ENCODE peak calls at places on chromosomes 1 and 21, in six cellular contexts. O is upper lobe of right lung, T is lower lobe of right lung, I is tibial nerve, X is small intestine, V is thoracic aorta. Y is an unnamed sample. For H3K4me1, the result is how much of the 10 kb centered on the place peaks cover.

GRCh38 chr1:160550572-160551034 is 27.5 kb upstream of the SLAMF6 start:
- DNase-seq in O (peak), X (peak), T (peak), V (no peak), I (no peak), Y (no peak)

GRCh38 chr1:92473781-92474495 is 12.8 kb downstream of the GFI1 start:
- DNase-seq in T (no peak), I (no peak), O (no peak), X (no peak), V (no peak), Y (no peak)

GRCh38 chr1:24553931-24554330 is 2.0 kb upstream of the NCMAP start:
- DNase-seq in I (no peak), V (no peak), O (peak), T (no peak), X (no peak), Y (no peak)

GRCh38 chr21:39048064-39048463 is 135.2 kb downstream of the PSMG1 start:
- DNase-seq in X (peak), T (peak), O (no peak), V (no peak), I (no peak), Y (no peak)

GRCh38 chr1:22855668-22856606 is 116.7 kb downstream of the LACTBL1 start:
- DNase-seq in T (no peak), X (no peak), V (no peak), I (no peak), O (no peak), Y (no peak)

GRCh38 chr1:114345930-114346479 is 165.0 kb downstream of the TRIM33 start:
- DNase-seq in O (no peak), I (no peak), X (no peak), T (no peak), V (no peak), Y (no peak)

GRCh38 chr21:36134820-36135390 is at the start of gene CBR3:
- DNase-seq in I (peak), T (peak), X (peak), O (peak), V (no peak), Y (peak)

GRCh38 chr1:155646307-155646706 is 36.3 kb downstream of the MSTO1 start:
- DNase-seq in T (no peak), V (no peak), X (no peak), I (peak), O (no peak), Y (no peak)

GRCh38 chr21:38985423-38986378 is 180.0 kb downstream of the ETS2 start:
- DNase-seq in T (peak), I (peak), O (peak), X (no peak), V (peak), Y (peak)

GRCh38 chr1:230215049-230215448 is 148.0 kb downstream of the GALNT2 start:
- DNase-seq in O (no peak), I (peak), T (no peak), V (peak), X (peak), Y (peak)

GRCh38 chr1:241808265-241808664 is 39.7 kb upstream of the EXO1 start:
- DNase-seq in I (no peak), O (no peak), T (no peak), X (no peak), V (no peak), Y (no peak)

GRCh38 chr1:241639653-241640148 is 468 bp downstream of the CHML start:
- DNase-seq in X (peak), I (no peak), T (peak), O (peak), V (no peak), Y (no peak)

GRCh38 chr1:6126521-6127067 is 53.5 kb downstream of the CHD5 start:
- DNase-seq in T (peak), O (peak), V (no peak), X (peak), I (no peak), Y (no peak)

GRCh38 chr1:223727541-223727940 is 15.2 kb downstream of the CAPN2 start:
- DNase-seq in V (no peak), O (no peak), I (no peak), X (no peak), T (no peak), Y (no peak)

GRCh38 chr1:226804907-226805759 is 65.3 kb upstream of the PSEN2 start:
- DNase-seq in O (no peak), X (no peak), T (no peak), V (no peak), I (no peak), Y (no peak)

GRCh38 chr1:91511386-91511785 is 10.7 kb downstream of the CDC7 start:
- DNase-seq in O (no peak), T (no peak), V (no peak), I (no peak), X (peak), Y (no peak)

GRCh38 chr1:39896909-39897685 is 4.6 kb downstream of the MYCL start:
- DNase-seq in O (no peak), X (no peak), V (no peak), I (no peak), T (no peak), Y (no peak)

GRCh38 chr21:38831526-38832467 is 26.1 kb downstream of the ETS2 start:
- DNase-seq in X (peak), I (peak), V (peak), T (peak), O (no peak), Y (peak)

GRCh38 chr1:8639165-8639564 is 178.3 kb downstream of the RERE start:
- DNase-seq in I (no peak), V (no peak), O (no peak), T (no peak), X (no peak), Y (no peak)

GRCh38 chr1:99992044-99992722 is 22.4 kb downstream of the SLC35A3 start:
- DNase-seq in T (no peak), O (no peak), V (no peak), X (no peak), I (no peak), Y (no peak)

GRCh38 chr1:40711465-40712404 is 20.2 kb downstream of the NFYC start:
- DNase-seq in I (no peak), T (no peak), X (peak), V (no peak), O (no peak), Y (no peak)

GRCh38 chr1:100267284-100267683 is 1.3 kb downstream of the RTCA start:
- DNase-seq in T (no peak), O (no peak), V (no peak), X (peak), I (no peak), Y (no peak)

GRCh38 chr1:24536391-24536840 is 19.5 kb upstream of the NCMAP start:
- DNase-seq in V (no peak), T (no peak), I (no peak), O (no peak), X (peak), Y (peak)

GRCh38 chr1:41730806-41731205 is 187.9 kb downstream of the HIVEP3 start:
- DNase-seq in V (no peak), T (no peak), X (no peak), I (no peak), O (no peak), Y (no peak)

GRCh38 chr1:41727749-41728115 is 191.0 kb downstream of the HIVEP3 start:
- DNase-seq in T (no peak), I (no peak), X (no peak), V (no peak), O (no peak), Y (no peak)

GRCh38 chr1:41726899-41727748 is 191.6 kb downstream of the HIVEP3 start:
- DNase-seq in V (no peak), I (peak), X (no peak), T (peak), O (peak), Y (peak)

GRCh38 chr1:41731631-41732030 is 187.1 kb downstream of the HIVEP3 start:
- DNase-seq in O (no peak), I (no peak), X (no peak), V (no peak), T (no peak), Y (no peak)

DNA sequence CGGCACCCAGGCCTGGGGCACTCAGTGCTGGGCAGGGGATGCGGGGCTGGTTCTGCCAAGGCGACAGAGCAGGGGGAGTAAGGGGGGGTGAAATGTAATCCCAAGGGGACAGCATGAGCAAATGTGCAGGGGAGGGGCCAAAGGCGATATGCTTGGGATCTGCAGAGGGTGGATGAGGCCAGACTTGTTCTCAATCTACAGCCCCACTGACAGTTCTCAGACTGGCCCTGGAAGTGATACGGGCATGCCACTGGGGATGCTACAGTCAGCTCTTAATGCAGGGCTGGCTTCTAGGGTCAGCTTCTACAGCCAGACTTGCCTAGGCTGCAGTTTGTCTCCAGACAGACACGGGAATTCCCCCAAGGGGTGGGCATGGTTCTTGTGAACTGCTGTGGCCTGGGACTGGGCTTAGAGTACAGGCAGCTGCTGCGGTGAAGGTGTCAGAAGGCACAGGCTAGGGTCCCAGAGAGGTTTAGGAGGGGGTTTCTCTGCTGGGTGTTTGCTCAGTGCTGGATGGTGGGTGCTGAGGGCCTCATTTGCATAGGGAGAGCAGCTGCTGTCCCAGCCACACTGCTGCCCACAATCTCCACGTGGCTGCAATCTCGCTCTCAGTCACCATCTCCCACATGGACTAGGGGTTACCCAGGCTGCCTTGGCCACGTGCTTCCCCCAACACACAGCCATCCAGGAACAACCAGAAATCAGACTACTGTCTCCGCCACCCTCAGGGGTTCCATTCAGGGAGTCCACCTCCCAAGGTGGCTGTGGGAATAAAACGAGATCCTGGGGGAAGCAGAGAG is 190.1 kb downstream of the HIVEP3 start:
- DNase-seq in X (no peak), V (no peak), T (no peak), I (no peak), O (peak), Y (no peak)
- H3K4me1 ChIP-seq in X (under half), V (under half), T (half or more), I (under half), O (half or more), Y (under half)

DNA sequence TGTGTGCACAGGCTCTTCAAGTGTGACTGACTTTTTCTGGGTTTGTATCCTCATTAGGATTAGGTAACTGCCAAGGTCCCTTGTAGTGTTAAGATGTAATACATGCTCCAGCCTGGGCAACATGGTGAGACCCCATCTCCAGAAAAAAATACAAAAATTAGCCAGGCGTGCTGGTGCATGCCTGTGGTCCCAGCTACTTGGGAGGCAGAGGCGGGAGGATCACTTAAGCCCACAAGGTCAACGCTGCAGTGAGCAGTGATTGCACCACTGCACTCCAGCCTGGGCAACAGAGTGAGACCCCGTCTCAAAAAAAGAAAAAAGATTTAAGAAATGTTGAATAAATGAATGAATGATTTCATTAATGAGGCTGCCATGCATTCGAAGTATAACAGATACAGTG is 15.1 kb downstream of the ZBTB17 start:
- DNase-seq in X (no peak), O (no peak), I (no peak), V (no peak), T (no peak), Y (no peak)
- H3K4me1 ChIP-seq in X (under half), O (under half), I (under half), V (half or more), T (half or more), Y (under half)

DNA sequence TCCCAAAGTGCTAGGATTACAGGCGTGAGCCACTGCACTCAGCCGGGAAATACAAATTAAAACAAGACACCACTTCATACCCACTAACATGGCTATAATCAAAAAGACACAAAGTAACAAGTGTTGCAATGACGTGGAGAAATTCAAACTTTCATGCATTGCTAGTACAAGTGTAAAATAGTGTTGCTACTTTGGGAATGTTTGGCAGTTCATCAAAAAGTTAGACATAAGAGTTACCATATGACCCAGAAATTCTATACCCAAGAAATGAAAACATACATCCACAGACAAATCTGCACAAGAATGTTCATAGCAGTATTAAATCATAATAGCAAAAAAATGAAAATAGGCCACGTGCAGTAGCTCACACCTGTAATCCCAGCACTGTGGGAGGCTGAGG is 16.4 kb downstream of the FOXJ3 start:
- DNase-seq in T (no peak), V (no peak), X (no peak), I (no peak), O (no peak), Y (no peak)
- H3K4me1 ChIP-seq in T (half or more), V (half or more), X (under half), I (half or more), O (under half), Y (half or more)

DNA sequence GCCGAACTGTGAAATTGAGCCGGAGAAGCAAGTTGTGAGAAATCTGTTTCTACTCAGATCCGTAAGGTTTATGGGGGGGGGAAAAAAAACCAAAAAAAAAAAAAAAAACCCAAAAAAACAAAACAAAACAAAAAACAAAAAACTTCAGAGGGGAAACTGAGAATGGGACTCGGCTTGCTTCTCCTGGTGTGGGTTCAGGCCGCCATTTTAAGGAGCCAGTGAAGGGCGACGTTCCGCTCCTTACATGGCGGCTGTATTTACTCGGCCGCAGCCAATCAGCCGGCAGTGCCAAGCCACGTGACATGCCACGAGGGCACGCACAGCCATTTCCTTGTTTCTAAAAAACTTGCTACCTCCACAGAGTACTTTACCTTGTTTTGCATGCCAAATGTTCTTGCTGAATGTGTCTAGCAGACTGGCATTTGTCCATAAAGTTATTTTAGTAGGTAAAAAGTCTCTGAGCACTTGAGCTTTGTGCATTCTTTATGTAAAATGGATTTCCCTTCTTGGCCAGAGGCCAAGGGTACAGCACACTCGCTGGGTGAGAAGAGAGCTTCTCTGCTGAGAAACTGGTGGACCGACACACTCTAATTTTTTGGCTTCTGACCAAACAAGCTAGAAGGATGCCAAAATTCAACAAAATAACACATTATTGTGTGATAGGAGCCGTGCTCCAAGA is 101.8 kb downstream of the NFIA start:
- DNase-seq in O (peak), V (peak), I (peak), X (peak), T (peak), Y (peak)
- H3K4me1 ChIP-seq in O (under half), V (half or more), I (under half), X (under half), T (under half), Y (half or more)

DNA sequence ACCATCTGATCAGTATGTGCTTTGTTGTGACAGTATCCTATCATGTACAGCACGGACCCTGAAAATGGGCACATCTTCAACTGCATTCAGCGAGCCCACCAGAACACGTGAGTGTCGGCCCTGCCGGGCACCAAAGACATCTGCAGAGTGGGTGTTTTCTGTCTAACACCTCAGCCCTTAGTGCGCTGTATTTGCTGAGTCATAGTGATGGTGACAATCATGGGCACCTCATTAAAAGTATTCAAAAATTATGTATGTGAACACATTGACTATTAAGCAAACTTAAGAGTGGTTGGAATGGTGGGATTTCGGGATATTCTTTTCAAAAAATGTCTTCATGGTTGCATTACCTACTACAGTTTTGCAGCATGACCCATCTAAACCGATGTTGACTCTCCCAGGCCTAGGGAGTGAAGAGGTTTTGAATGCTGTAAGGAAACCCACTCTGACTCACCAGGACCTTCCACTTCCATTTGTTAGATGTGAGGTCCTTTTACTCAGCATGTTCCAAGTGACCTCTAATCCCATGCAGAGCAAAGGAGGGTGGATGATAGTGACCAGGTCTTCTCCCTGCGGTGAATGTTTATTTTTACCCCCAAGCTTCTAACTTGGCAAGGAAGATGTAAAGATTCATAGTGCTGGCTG is 20.1 kb downstream of the MGST3 start:
- DNase-seq in O (no peak), V (no peak), T (no peak), I (no peak), X (no peak), Y (no peak)
- H3K4me1 ChIP-seq in O (under half), V (under half), T (under half), I (under half), X (under half), Y (under half)

GRCh38 chr1:201711101-201711597 is 117.8 kb upstream of the IPO9 start:
- DNase-seq in T (no peak), I (no peak), X (no peak), V (no peak), O (no peak), Y (no peak)

GRCh38 chr1:201711811-201712210 is 117.1 kb upstream of the IPO9 start:
- DNase-seq in X (no peak), V (no peak), T (no peak), O (no peak), I (no peak), Y (no peak)

GRCh38 chr1:201709564-201710295 is 119.2 kb upstream of the IPO9 start:
- DNase-seq in I (peak), X (peak), V (no peak), T (peak), O (peak), Y (peak)

GRCh38 chr1:201712387-201713092 is 116.4 kb upstream of the IPO9 start:
- DNase-seq in I (no peak), V (no peak), T (no peak), O (no peak), X (no peak), Y (no peak)

DNA sequence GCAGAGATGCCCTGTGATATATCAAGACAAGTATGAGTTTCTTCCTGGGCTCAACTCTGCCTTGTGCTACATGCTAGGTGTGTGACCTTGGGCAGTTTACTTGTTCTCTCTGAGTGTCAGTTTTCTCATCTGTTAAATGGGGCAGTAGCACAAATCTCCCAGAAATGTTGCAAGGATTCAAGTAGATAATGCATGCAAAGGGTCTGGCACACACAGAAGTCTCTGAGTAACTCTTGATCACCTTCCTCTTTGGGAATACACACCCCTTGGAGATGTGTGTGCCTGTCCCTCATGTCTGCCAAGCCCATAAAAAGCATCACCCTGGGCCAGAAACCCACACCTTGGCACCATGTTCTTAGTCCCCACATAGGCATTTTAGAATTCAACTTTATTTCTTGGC is 118.3 kb upstream of the IPO9 start:
- DNase-seq in X (no peak), O (no peak), I (no peak), T (no peak), V (no peak), Y (no peak)
- H3K4me1 ChIP-seq in X (under half), O (half or more), I (under half), T (half or more), V (half or more), Y (half or more)